ENCODE peak calls at places on chromosomes 7 and 10, in nine cellular contexts. K, F, M, X, Z, O, J, R and A are unnamed samples.

GRCh38 chr7:27032843-27033242 is 63.0 kb downstream of the HOXA1 start:
- DNase-seq in K (no peak), F (no peak), M (no peak), X (no peak), Z (peak; percentile 21), O (no peak), J (no peak), R (no peak), A (no peak)

GRCh38 chr7:50339990-50340500 is 35.5 kb downstream of the IKZF1 start:
- DNase-seq in K (no peak), F (no peak), M (no peak), X (no peak), Z (no peak), O (no peak), J (no peak), R (no peak), A (no peak)

GRCh38 chr7:132500727-132501410 is 75.4 kb downstream of the PLXNA4 start:
- DNase-seq in K (no peak), F (no peak), M (peak; percentile 93), X (peak; percentile 51), Z (peak; percentile 41), O (no peak), J (no peak), R (no peak), A (peak; percentile 49)

GRCh38 chr10:72009430-72010081 is 45.4 kb downstream of the CHST3 start:
- DNase-seq in K (peak; percentile 86), F (no peak), M (peak; percentile 80), X (peak; percentile 98), Z (no peak), O (peak; percentile 99), J (peak; percentile 62), R (no peak), A (no peak)

GRCh38 chr10:656883-657282 is 32.6 kb downstream of the DIP2C start:
- DNase-seq in K (no peak), F (no peak), M (no peak), X (no peak), Z (no peak), O (no peak), J (no peak), R (no peak), A (no peak)

GRCh38 chr7:88664630-88665233 is 94.8 kb upstream of the ZNF804B start:
- DNase-seq in K (no peak), F (no peak), M (peak; percentile 87), X (peak; percentile 49), Z (no peak), O (no peak), J (no peak), R (no peak), A (no peak)

GRCh38 chr7:126803060-126803665 is 449.6 kb downstream of the GRM8 start:
- DNase-seq in K (no peak), F (peak; percentile 2), M (peak; percentile 82), X (peak; percentile 81), Z (peak; percentile 92), O (peak; percentile 13), J (no peak), R (peak; percentile 73), A (peak; percentile 81)

GRCh38 chr10:120641695-120642094 is 184.7 kb downstream of the PLPP4 start:
- DNase-seq in K (no peak), F (no peak), M (peak; percentile 10), X (no peak), Z (no peak), O (no peak), J (no peak), R (no peak), A (no peak)

GRCh38 chr7:598899-599298 is 79.3 kb upstream of the PDGFA start:
- DNase-seq in K (no peak), F (no peak), M (no peak), X (no peak), Z (no peak), O (no peak), J (peak; percentile 26), R (no peak), A (no peak)

GRCh38 chr7:113289140-113289740 is 170.9 kb upstream of the SMIM30 start:
- DNase-seq in K (no peak), F (no peak), M (no peak), X (peak; percentile 71), Z (peak; percentile 62), O (peak; percentile 16), J (no peak), R (no peak), A (peak; percentile 58)

GRCh38 chr10:121168513-121169216 is 317.5 kb downstream of the WDR11 start:
- DNase-seq in K (no peak), F (no peak), M (no peak), X (no peak), Z (peak; percentile 17), O (no peak), J (no peak), R (no peak), A (peak; percentile 18)

GRCh38 chr7:124480074-124480820 is 285.3 kb downstream of the GPR37 start:
- DNase-seq in K (no peak), F (no peak), M (no peak), X (no peak), Z (peak; percentile 26), O (no peak), J (no peak), R (peak; percentile 45), A (no peak)

GRCh38 chr7:102912742-102913141 is at the start of gene LRRC17:
- DNase-seq in K (no peak), F (no peak), M (peak; percentile 68), X (peak; percentile 89), Z (peak; percentile 46), O (peak; percentile 76), J (no peak), R (peak; percentile 90), A (no peak)

GRCh38 chr10:101217450-101218281 is 11.6 kb downstream of the LBX1 start:
- DNase-seq in K (no peak), F (no peak), M (peak; percentile 69), X (peak; percentile 48), Z (peak; percentile 79), O (no peak), J (peak; percentile 15), R (peak; percentile 17), A (peak; percentile 54)

GRCh38 chr10:3020881-3021280 is 46.5 kb upstream of the PFKP start:
- DNase-seq in K (no peak), F (no peak), M (no peak), X (no peak), Z (no peak), O (no peak), J (no peak), R (no peak), A (no peak)

GRCh38 chr10:90983940-90984549 is 63.2 kb upstream of the ANKRD1 start:
- DNase-seq in K (no peak), F (no peak), M (no peak), X (no peak), Z (no peak), O (no peak), J (no peak), R (no peak), A (peak; percentile 11)

GRCh38 chr10:100710151-100710871 is 35.1 kb upstream of the PAX2 start:
- DNase-seq in K (no peak), F (no peak), M (no peak), X (no peak), Z (peak; percentile 48), O (no peak), J (peak; percentile 10), R (no peak), A (no peak)

GRCh38 chr10:103733002-103733419 is 122.4 kb downstream of the SH3PXD2A start:
- DNase-seq in K (no peak), F (no peak), M (peak; percentile 23), X (no peak), Z (peak; percentile 69), O (no peak), J (no peak), R (no peak), A (no peak)